ENCODE peak calls at places on chromosomes 3 and 15, in six cellular contexts. M is SJSA1, B is dorsolateral prefrontal cortex, U is AG10803, A is IMR-90, K is skeletal muscle cell. O is an unnamed sample.

GRCh38 chr3:113439576-113439975 is 1.7 kb downstream of the CFAP44 start:
- DNase-seq in B (no peak), A (peak; percentile 5), K (no peak), U (no peak), M (no peak), O (no peak)

GRCh38 chr3:195546130-195546560 is 3.0 kb upstream of the PPP1R2 start:
- DNase-seq in K (peak; percentile 81), U (peak; percentile 86), A (peak; percentile 73), M (peak; percentile 77), B (no peak), O (peak; percentile 44)

GRCh38 chr3:193335031-193335430 is 43.5 kb downstream of the ATP13A5 start:
- DNase-seq in A (no peak), U (no peak), B (no peak), K (no peak), M (no peak), O (no peak)

GRCh38 chr15:83653639-83654378 is at the start of gene ADAMTSL3:
- DNase-seq in M (peak; percentile 77), A (no peak), B (peak; percentile 68), U (peak; percentile 36), K (peak; percentile 4), O (peak; percentile 19)

GRCh38 chr15:25848325-25848724 is 14.8 kb downstream of the ATP10A start:
- DNase-seq in M (no peak), U (no peak), K (no peak), A (no peak), B (no peak), O (no peak)

GRCh38 chr3:63349583-63350177 is 71.6 kb downstream of the SYNPR start:
- DNase-seq in B (peak; percentile 45), A (peak; percentile 65), K (peak; percentile 25), U (peak; percentile 71), M (peak; percentile 57), O (peak; percentile 68)

GRCh38 chr15:90560229-90560771 is 30.6 kb downstream of the CRTC3 start:
- DNase-seq in K (peak; percentile 90), M (peak; percentile 77), U (peak; percentile 99), A (peak; percentile 96), B (no peak), O (peak; percentile 98)

GRCh38 chr3:50656417-50657195 is 18.1 kb upstream of the DOCK3 start:
- DNase-seq in B (no peak), U (no peak), M (no peak), A (no peak), K (no peak), O (no peak)

GRCh38 chr15:101013769-101014223 is 94.6 kb downstream of the LRRK1 start:
- DNase-seq in M (peak; percentile 40), U (no peak), B (peak; percentile 34), K (no peak), A (no peak), O (no peak)

GRCh38 chr3:17945799-17946381 is 203.5 kb upstream of the TBC1D5 start:
- DNase-seq in U (no peak), M (no peak), K (no peak), B (no peak), A (no peak), O (no peak)

GRCh38 chr3:53496984-53497383 is 2.6 kb downstream of the CACNA1D start:
- DNase-seq in K (no peak), A (no peak), U (no peak), M (no peak), B (no peak), O (no peak)

GRCh38 chr3:120349819-120350125 is 618 bp upstream of the LRRC58 start:
- DNase-seq in U (no peak), A (no peak), M (no peak), B (no peak), K (no peak), O (no peak)

GRCh38 chr3:98805571-98805970 is 42.4 kb downstream of the ST3GAL6 start:
- DNase-seq in B (no peak), M (no peak), A (no peak), K (no peak), U (no peak), O (no peak)

GRCh38 chr3:139642981-139643380 is 34.8 kb downstream of the NMNAT3 start:
- DNase-seq in U (no peak), M (no peak), K (no peak), B (no peak), A (no peak), O (no peak)

GRCh38 chr15:55824857-55825613 is 82.1 kb upstream of the PRTG start:
- DNase-seq in U (no peak), B (no peak), M (no peak), A (no peak), K (no peak), O (no peak)

GRCh38 chr3:73848173-73848751 is 223.5 kb upstream of the PDZRN3 start:
- DNase-seq in K (no peak), B (no peak), M (no peak), U (peak; percentile 50), A (peak; percentile 51), O (peak; percentile 28)

GRCh38 chr3:116341381-116341780 is 103.9 kb downstream of the LSAMP start:
- DNase-seq in M (no peak), K (no peak), U (no peak), B (no peak), A (no peak), O (no peak)

GRCh38 chr15:24898715-24899278 is 56.0 kb upstream of the SNRPN start:
- DNase-seq in U (no peak), M (no peak), B (no peak), K (no peak), A (no peak), O (no peak)

GRCh38 chr3:188978772-188979171 is 193.0 kb upstream of the TPRG1 start:
- DNase-seq in M (no peak), A (peak; percentile 78), K (peak; percentile 78), B (no peak), U (peak; percentile 71), O (peak; percentile 69)

GRCh38 chr3:134600685-134601502 is 49.9 kb downstream of the KY start:
- DNase-seq in U (peak; percentile 55), K (peak; percentile 11), A (peak; percentile 58), B (peak; percentile 84), M (peak; percentile 52), O (peak; percentile 66)

GRCh38 chr3:105790534-105790933 is 78.3 kb downstream of the CBLB start:
- DNase-seq in B (no peak), A (no peak), U (no peak), M (no peak), K (no peak), O (no peak)
- H3K4me3 ChIP-seq in B (no peak overlapping the region), A (no peak overlapping the region), U (peak overlapping the region; percentile 21), M (no peak overlapping the region), K (no peak overlapping the region), O (no peak overlapping the region)

GRCh38 chr3:125039897-125040175 is 16.0 kb downstream of the HEG1 start:
- DNase-seq in U (no peak), K (no peak), M (no peak), A (no peak), B (no peak), O (no peak)

GRCh38 chr3:125042725-125043406 is 12.9 kb downstream of the HEG1 start:
- DNase-seq in B (no peak), K (no peak), M (no peak), U (peak; percentile 53), A (peak; percentile 50), O (peak; percentile 59)

GRCh38 chr3:125035217-125035616 is 20.6 kb downstream of the HEG1 start:
- DNase-seq in U (no peak), M (no peak), B (no peak), A (no peak), K (no peak), O (no peak)

GRCh38 chr3:125037498-125038150 is 18.2 kb downstream of the HEG1 start:
- DNase-seq in U (peak; percentile 48), M (no peak), K (no peak), A (no peak), B (no peak), O (no peak)

GRCh38 chr3:125039041-125039896 is 16.5 kb downstream of the HEG1 start:
- DNase-seq in K (no peak), B (peak; percentile 50), U (no peak), A (no peak), M (no peak), O (no peak)
- H3K4me3 ChIP-seq in K (no peak overlapping the region), B (peak overlapping the region; percentile 55), U (no peak overlapping the region), A (no peak overlapping the region), M (no peak overlapping the region), O (no peak overlapping the region)

DNA sequence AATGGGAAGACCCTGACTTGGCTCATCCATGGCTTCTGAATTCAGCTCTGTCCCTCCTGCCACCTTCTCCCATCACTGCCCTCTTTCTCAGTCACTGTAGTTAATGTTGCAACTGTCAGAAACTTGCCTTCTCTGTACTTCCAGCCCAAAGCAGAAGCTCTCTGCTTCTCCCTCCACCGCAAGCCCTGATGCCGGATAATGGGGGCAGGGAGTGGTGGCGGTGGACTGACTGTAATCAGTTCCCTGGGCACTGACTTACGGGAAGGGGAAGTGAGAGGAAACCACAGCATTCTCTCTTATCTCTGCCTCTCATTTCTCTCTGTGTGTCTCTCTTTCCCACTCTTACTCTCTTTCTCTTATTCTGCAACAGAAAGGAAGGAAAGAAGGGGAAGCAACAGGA is 10.9 kb downstream of the TNFSF10 start:
- DNase-seq in K (no peak), U (no peak), M (no peak), A (no peak), B (no peak), O (peak; percentile 61)
- H3K4me3 ChIP-seq in K (no peak overlapping the region), U (no peak overlapping the region), M (no peak overlapping the region), A (no peak overlapping the region), B (no peak overlapping the region), O (no peak overlapping the region)

GRCh38 chr15:85542488-85542887 is 162.1 kb downstream of the AKAP13 start:
- DNase-seq in U (no peak), B (no peak), A (no peak), M (no peak), K (no peak), O (no peak)

GRCh38 chr15:85542895-85543331 is 162.5 kb downstream of the AKAP13 start:
- DNase-seq in K (no peak), A (peak; percentile 43), U (no peak), B (no peak), M (no peak), O (no peak)

GRCh38 chr15:85543741-85544155 is 163.3 kb downstream of the AKAP13 start:
- DNase-seq in B (no peak), A (no peak), K (no peak), U (no peak), M (no peak), O (no peak)

GRCh38 chr15:85545185-85545584 is 164.8 kb downstream of the AKAP13 start:
- DNase-seq in K (peak; percentile 19), M (no peak), B (no peak), A (peak; percentile 33), U (peak; percentile 59), O (peak; percentile 84)

GRCh38 chr15:85545757-85546156 is 165.4 kb downstream of the AKAP13 start:
- DNase-seq in M (no peak), B (no peak), K (no peak), A (no peak), U (no peak), O (no peak)
- H3K4me3 ChIP-seq in M (no peak overlapping the region), B (no peak overlapping the region), K (no peak overlapping the region), A (no peak overlapping the region), U (no peak overlapping the region), O (no peak overlapping the region)

O was measured in fibroblast of villous mesenchyme.